ENCODE peak calls at places on chromosomes 1 and 21, in four cellular contexts. I is A673, C is GM20000, U is fibroblast of lung. R is an unnamed sample.

GRCh38 chr21:44087426-44088400 is 19.5 kb upstream of the PWP2 start:
- DNase-seq in C (no peak), I (no peak), U (no peak), R (no peak)

GRCh38 chr1:226761322-226761721 is 22.2 kb upstream of the ITPKB start:
- DNase-seq in C (no peak), I (no peak), U (no peak), R (no peak)

GRCh38 chr1:116521186-116521585 is 49.6 kb downstream of the CD58 start:
- DNase-seq in I (no peak), C (no peak), U (peak), R (no peak)

GRCh38 chr1:11982010-11982392 is 1.8 kb downstream of the MFN2 start:
- DNase-seq in I (no peak), C (no peak), U (peak), R (no peak)

GRCh38 chr1:98055457-98055856 is 134.6 kb upstream of the DPYD start:
- DNase-seq in I (no peak), U (no peak), C (no peak), R (no peak)

GRCh38 chr1:165162671-165163241 is 193.8 kb downstream of the LMX1A start:
- DNase-seq in U (no peak), C (no peak), I (peak), R (no peak)

GRCh38 chr1:56584910-56585528 is 5.7 kb upstream of the PLPP3 start:
- DNase-seq in U (peak), C (peak), I (peak), R (no peak)

GRCh38 chr1:225712391-225712790 is 59.5 kb upstream of the ENAH start:
- DNase-seq in C (no peak), U (peak), I (peak), R (no peak)

GRCh38 chr21:42500225-42500624 is 4.2 kb upstream of the RSPH1 start:
- DNase-seq in C (no peak), U (no peak), I (no peak), R (no peak)

GRCh38 chr1:8198522-8198921 is 119.4 kb upstream of the SLC45A1 start:
- DNase-seq in I (no peak), C (no peak), U (no peak), R (no peak)

GRCh38 chr1:30732277-30732996 is 9.1 kb upstream of the MATN1 start:
- DNase-seq in U (no peak), C (peak), I (no peak), R (peak)

GRCh38 chr1:68116643-68117235 is 66.3 kb upstream of the DIRAS3 start:
- DNase-seq in I (peak), U (peak), C (peak), R (no peak)

GRCh38 chr1:46179138-46180081 is 3.1 kb upstream of the P3R3URF start:
- DNase-seq in C (peak), I (peak), U (peak), R (no peak)

GRCh38 chr21:30718239-30718909 is at the start of gene KRTAP21-3:
- DNase-seq in U (no peak), I (no peak), C (peak), R (no peak)

GRCh38 chr21:33543505-33544129 is 779 bp downstream of the SON start:
- DNase-seq in C (peak), U (no peak), I (no peak), R (peak)

GRCh38 chr1:18886003-18886335 is 16.4 kb downstream of the ALDH4A1 start:
- DNase-seq in I (no peak), U (no peak), C (no peak), R (no peak)

GRCh38 chr21:35779690-35780570 is 280.4 kb downstream of the SETD4 start:
- DNase-seq in C (no peak), I (no peak), U (peak), R (no peak)

GRCh38 chr1:40985875-40986274 is 6.4 kb downstream of the CTPS1 start:
- DNase-seq in I (no peak), C (no peak), U (no peak), R (no peak)

GRCh38 chr1:230427477-230427876 is 1.3 kb upstream of the PGBD5 start:
- DNase-seq in U (no peak), C (no peak), I (no peak), R (no peak)

GRCh38 chr1:98027044-98027443 is 106.2 kb upstream of the DPYD start:
- DNase-seq in U (no peak), I (no peak), C (no peak), R (no peak)

GRCh38 chr1:172870901-172871606 is 179.7 kb downstream of the TNFSF18 start:
- DNase-seq in U (no peak), C (no peak), I (no peak), R (no peak)

GRCh38 chr1:225767591-225768540 is 9.8 kb upstream of the SRP9 start:
- DNase-seq in I (peak), C (no peak), U (peak), R (no peak)

GRCh38 chr1:228825840-228826484 is 90.7 kb downstream of the RHOU start:
- DNase-seq in C (no peak), I (peak), U (no peak), R (no peak)

GRCh38 chr1:148353461-148354283 is 129.4 kb downstream of the PPIAL4G start:
- DNase-seq in I (no peak), C (peak), U (peak), R (peak)

GRCh38 chr1:175198332-175198731 is 5.8 kb upstream of the KIAA0040 start:
- DNase-seq in U (no peak), I (no peak), C (no peak), R (no peak)

GRCh38 chr1:7704214-7705047 is 66.7 kb upstream of the VAMP3 start:
- DNase-seq in I (peak), C (peak), U (peak), R (peak)

GRCh38 chr1:221251580-221251979 is 372.3 kb downstream of the HLX start:
- DNase-seq in C (no peak), I (no peak), U (no peak), R (no peak)

GRCh38 chr1:228463559-228464455 is 23.4 kb upstream of the RNF187 start:
- DNase-seq in U (peak), C (peak), I (peak), R (peak)

GRCh38 chr1:219144659-219145313 is 28.9 kb upstream of the LYPLAL1 start:
- DNase-seq in C (no peak), U (no peak), I (no peak), R (no peak)

GRCh38 chr1:206589206-206589605 is 23.1 kb downstream of the EIF2D start:
- DNase-seq in I (no peak), U (peak), C (no peak), R (no peak)

GRCh38 chr1:206591696-206592095 is 20.6 kb downstream of the EIF2D start:
- DNase-seq in U (no peak), I (no peak), C (no peak), R (no peak)

GRCh38 chr1:206588492-206588891 is 23.8 kb downstream of the EIF2D start:
- DNase-seq in C (no peak), I (no peak), U (no peak), R (no peak)

GRCh38 chr1:206591236-206591635 is 21.0 kb downstream of the EIF2D start:
- DNase-seq in C (no peak), U (no peak), I (no peak), R (no peak)

GRCh38 chr1:206590025-206590834 is 22.0 kb downstream of the EIF2D start:
- DNase-seq in I (no peak), U (peak), C (peak), R (no peak)
- TF ChIP-seq CTCF in I (peak), U (peak), C (no peak), R (peak)

GRCh38 chr1:49048188-49048587 is 271.5 kb upstream of the BEND5 start:
- DNase-seq in C (no peak), U (no peak), I (peak), R (no peak)

GRCh38 chr1:49050041-49050440 is 273.4 kb upstream of the BEND5 start:
- DNase-seq in U (no peak), C (no peak), I (no peak), R (no peak)

GRCh38 chr1:49045371-49045770 is 268.7 kb upstream of the BEND5 start:
- DNase-seq in C (no peak), U (no peak), I (no peak), R (no peak)

GRCh38 chr1:49051647-49052046 is 275.0 kb upstream of the BEND5 start:
- DNase-seq in U (no peak), C (no peak), I (peak), R (no peak)

DNA sequence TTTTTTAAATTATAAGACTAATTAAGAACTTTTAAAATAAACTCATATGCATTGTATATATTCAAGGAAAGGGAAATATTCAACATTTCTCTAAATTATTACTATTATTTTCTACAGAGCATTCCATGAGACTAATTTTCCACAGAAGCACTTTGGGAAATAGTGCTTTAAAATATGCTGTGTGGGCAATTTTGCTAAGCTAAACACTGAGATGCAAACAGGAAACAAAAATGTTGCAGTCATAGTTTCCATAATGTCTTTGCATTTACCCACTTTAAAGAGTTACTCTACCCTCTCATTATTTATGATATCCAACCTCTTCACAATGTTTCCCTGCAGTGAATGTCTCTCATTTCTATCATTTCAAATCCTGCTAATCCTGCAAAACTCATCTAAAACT is 269.6 kb upstream of the BEND5 start:
- DNase-seq in C (no peak), U (no peak), I (no peak), R (no peak)
- TF ChIP-seq CTCF in C (no peak), U (no peak), I (no peak), R (no peak)

DNA sequence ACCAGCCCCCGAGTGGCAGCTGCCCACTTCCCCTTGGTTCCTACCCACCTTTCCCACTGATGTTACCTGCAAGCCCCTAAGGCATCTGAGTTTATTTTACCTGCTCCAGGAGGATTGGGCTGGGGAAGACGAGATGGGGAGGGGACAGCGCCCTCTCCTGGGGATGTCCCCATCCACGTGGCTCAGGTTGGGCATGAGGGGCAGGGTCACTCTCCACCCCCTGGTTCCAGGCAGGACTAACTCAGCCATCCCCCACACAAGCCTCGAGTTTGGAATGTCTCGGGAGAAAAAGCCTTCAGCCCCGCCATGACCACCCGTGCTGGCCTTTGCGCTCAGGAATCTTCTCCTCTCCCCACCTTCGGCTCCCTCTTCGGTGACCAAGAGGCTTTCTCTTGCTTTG is 90.0 kb downstream of the ARHGEF10L start:
- DNase-seq in C (no peak), I (no peak), U (no peak), R (no peak)
- TF ChIP-seq CTCF in C (no peak), I (peak), U (no peak), R (peak)

GRCh38 chr1:181482001-181482430 is 1.3 kb upstream of the CACNA1E start:
- DNase-seq in C (no peak), U (no peak), I (no peak), R (no peak)

GRCh38 chr1:181485276-181486097 is 2.2 kb downstream of the CACNA1E start:
- DNase-seq in U (no peak), I (peak), C (peak), R (peak)

GRCh38 chr1:181483561-181484291 is 409 bp downstream of the CACNA1E start:
- DNase-seq in I (no peak), U (no peak), C (no peak), R (no peak)

GRCh38 chr1:181483084-181483559 is at the start of gene CACNA1E:
- DNase-seq in C (no peak), I (no peak), U (no peak), R (no peak)

GRCh38 chr1:181482521-181483083 is 715 bp upstream of the CACNA1E start:
- DNase-seq in I (peak), U (no peak), C (peak), R (peak)
- TF ChIP-seq CTCF in I (no peak), U (no peak), C (no peak), R (no peak)

GRCh38 chr1:23777979-23778814 is at the start of gene PITHD1:
- DNase-seq in U (peak), I (peak), C (peak), R (peak)
- TF ChIP-seq CTCF in U (no peak), I (no peak), C (no peak), R (no peak)

DNA sequence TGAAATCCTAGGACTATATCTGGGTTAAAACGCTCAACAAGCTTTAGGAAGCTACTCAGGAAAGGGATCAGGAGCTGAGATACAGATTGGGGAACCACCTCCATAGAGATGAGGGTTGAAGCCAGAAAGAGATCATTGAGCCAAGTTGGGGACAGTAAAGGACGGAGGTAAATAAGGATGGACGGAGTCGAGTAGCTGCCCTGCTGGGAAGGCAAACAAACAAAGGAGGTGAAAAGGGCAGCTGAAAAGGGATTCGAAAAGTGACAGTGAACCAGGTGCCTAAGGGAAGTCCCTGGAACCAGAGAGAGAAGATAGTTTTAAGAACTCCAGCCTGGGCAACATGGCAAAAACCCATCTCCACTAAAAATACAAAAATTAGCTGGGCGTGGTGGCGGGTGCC is 6.3 kb upstream of the CAMSAP2 start:
- DNase-seq in C (no peak), I (no peak), U (no peak), R (no peak)
- TF ChIP-seq CTCF in C (no peak), I (no peak), U (no peak), R (no peak)

DNA sequence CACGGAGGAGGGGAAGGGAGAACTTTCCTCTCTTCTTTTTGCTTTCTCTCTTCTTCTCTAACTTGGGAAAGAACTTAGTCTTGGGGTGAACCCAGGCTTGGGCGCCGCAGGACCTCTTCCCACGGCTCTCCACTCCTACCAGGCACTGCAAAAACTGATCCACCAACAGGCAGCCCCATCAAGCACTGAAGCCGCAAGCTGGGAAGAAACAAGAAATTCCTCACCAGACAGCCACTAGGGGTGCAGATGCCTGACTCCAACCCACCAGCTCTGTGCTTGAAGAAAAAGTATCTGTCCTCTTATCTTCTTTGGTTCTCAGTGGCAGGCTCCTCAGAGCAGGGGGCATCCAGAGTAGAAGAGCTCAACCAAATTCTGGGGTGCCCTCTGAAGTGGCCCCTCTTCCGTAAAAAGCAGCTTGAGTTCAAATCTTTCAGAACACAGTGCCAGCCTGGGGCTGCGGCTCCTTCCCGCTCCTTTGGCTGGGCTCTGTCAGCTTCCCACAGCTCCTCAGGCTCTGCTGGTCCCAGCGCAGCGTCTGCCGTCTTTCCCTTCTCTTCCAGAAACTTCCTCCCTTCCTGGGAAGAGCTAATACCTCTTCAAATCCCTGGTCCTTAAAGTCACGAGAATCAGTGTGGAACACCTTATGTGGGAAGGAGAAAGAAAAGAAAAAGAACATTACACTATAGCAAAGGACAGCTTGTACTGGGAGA is 2.4 kb downstream of the SLC41A1 start:
- DNase-seq in I (peak), C (no peak), U (no peak), R (no peak)
- TF ChIP-seq CTCF in I (peak), C (no peak), U (peak), R (no peak)

GRCh38 chr1:198754670-198755069 is 115.8 kb downstream of the PTPRC start:
- DNase-seq in C (no peak), I (no peak), U (no peak), R (no peak)

GRCh38 chr1:198755715-198756114 is 116.9 kb downstream of the PTPRC start:
- DNase-seq in I (no peak), C (no peak), U (no peak), R (no peak)

GRCh38 chr1:198761859-198762616 is 123.2 kb downstream of the PTPRC start:
- DNase-seq in I (no peak), U (no peak), C (no peak), R (no peak)

GRCh38 chr1:198751741-198752140 is 112.9 kb downstream of the PTPRC start:
- DNase-seq in C (no peak), U (no peak), I (no peak), R (no peak)

GRCh38 chr1:198756470-198756869 is 117.6 kb downstream of the PTPRC start:
- DNase-seq in I (peak), C (no peak), U (peak), R (no peak)
- TF ChIP-seq CTCF in I (peak), C (no peak), U (peak), R (no peak)

GRCh38 chr1:162359523-162360236 is 17.0 kb downstream of the SPATA46 start:
- DNase-seq in I (no peak), C (no peak), U (no peak), R (no peak)

GRCh38 chr1:162358928-162359327 is 17.7 kb downstream of the SPATA46 start:
- DNase-seq in U (no peak), I (no peak), C (no peak), R (no peak)

GRCh38 chr1:162360237-162360873 is 16.3 kb downstream of the SPATA46 start:
- DNase-seq in C (no peak), U (no peak), I (no peak), R (no peak)

GRCh38 chr1:162360874-162361260 is 15.8 kb downstream of the SPATA46 start:
- DNase-seq in U (no peak), I (no peak), C (no peak), R (no peak)

GRCh38 chr1:162357681-162358266 is 18.9 kb downstream of the SPATA46 start:
- DNase-seq in C (peak), U (peak), I (peak), R (no peak)
- TF ChIP-seq CTCF in C (peak), U (peak), I (peak), R (peak)

DNA sequence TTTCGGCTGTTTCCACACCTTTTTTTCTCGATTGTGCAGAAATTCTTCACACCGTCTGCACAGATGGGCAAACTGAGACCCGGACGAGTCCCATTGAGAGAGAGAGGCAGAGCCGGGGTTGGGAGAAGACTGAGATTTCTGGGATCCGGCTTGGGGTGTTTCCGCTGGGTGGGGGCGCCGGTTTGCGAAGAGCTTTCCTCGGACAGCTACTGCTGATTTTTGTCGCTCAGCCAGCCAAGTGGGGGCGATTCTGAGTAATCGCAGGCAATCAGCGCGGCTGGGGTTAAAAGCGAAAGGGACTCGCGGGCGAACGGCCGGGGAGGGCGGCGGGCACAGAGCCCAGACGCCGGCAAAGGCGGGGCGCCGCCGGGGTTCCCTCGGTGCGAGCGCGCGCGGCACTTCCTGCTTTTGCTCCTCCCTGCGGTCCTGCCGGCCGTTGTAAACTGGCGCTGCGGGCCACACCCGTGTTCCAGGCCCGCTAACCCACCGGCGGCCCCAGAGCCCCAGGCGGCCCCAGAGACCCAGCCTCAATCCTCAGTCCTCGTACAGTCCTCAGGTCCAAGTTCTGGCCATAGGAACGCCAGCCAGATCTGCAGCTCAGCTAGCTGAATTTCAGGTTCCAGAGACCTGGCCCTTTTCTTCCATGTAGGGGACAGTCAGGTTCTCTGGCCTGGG is 32.4 kb upstream of the JUN start:
- DNase-seq in I (peak), U (peak), C (peak), R (peak)
- TF ChIP-seq CTCF in I (peak), U (no peak), C (no peak), R (peak)